ENCODE peak calls at places on chromosomes 7 and 10, in four cellular contexts. G, K, X and O are unnamed samples.

GRCh38 chr7:127937066-127937680 is 94.1 kb downstream of the LRRC4 start:
- DNase-seq in G (no peak), K (no peak), X (no peak), O (no peak)

GRCh38 chr7:82598958-82599357 is 155.4 kb upstream of the CACNA2D1 start:
- DNase-seq in G (no peak), K (no peak), X (no peak), O (no peak)

GRCh38 chr7:150962743-150963399 is 15.2 kb downstream of the KCNH2 start:
- DNase-seq in G (peak), K (peak), X (no peak), O (peak)

GRCh38 chr10:22346087-22346661 is 878 bp downstream of the SPAG6 start:
- DNase-seq in G (no peak), K (no peak), X (no peak), O (no peak)

GRCh38 chr7:106050743-106051110 is 61.4 kb downstream of the SYPL1 start:
- DNase-seq in G (no peak), K (no peak), X (no peak), O (no peak)

GRCh38 chr7:130397472-130397871 is 17.2 kb downstream of the CPA1 start:
- DNase-seq in G (no peak), K (no peak), X (no peak), O (no peak)

GRCh38 chr7:87059525-87060287 is at the start of gene ELAPOR2:
- DNase-seq in G (peak), K (peak), X (peak), O (peak)

GRCh38 chr10:104122273-104123107 is 519 bp downstream of the SFR1 start:
- DNase-seq in G (no peak), K (no peak), X (no peak), O (no peak)

GRCh38 chr10:22325272-22325947 is 4.5 kb downstream of the BMI1 start:
- DNase-seq in G (peak), K (peak), X (peak), O (peak)

GRCh38 chr7:82194011-82194410 is 249.6 kb downstream of the CACNA2D1 start:
- DNase-seq in G (no peak), K (no peak), X (no peak), O (no peak)

GRCh38 chr7:901388-902154 is 25.2 kb downstream of the GET4 start:
- DNase-seq in G (peak), K (peak), X (no peak), O (peak)

GRCh38 chr10:35626971-35627507 is 15.1 kb downstream of the FZD8 start:
- DNase-seq in G (no peak), K (no peak), X (no peak), O (no peak)

GRCh38 chr10:93995598-93996271 is 2.0 kb downstream of the PLCE1 start:
- DNase-seq in G (no peak), K (no peak), X (no peak), O (peak)

GRCh38 chr7:8305625-8306388 is 43.8 kb upstream of the ICA1 start:
- DNase-seq in G (no peak), K (no peak), X (no peak), O (no peak)

GRCh38 chr10:11539191-11539868 is 72.1 kb downstream of the USP6NL start:
- DNase-seq in G (no peak), K (no peak), X (no peak), O (no peak)

GRCh38 chr7:25954395-25954794 is 197.6 kb upstream of the NFE2L3 start:
- DNase-seq in G (no peak), K (no peak), X (no peak), O (no peak)

GRCh38 chr7:28408974-28409715 is 3.2 kb upstream of the CREB5 start:
- DNase-seq in G (peak), K (peak), X (peak), O (peak)
- TF ChIP-seq POLR2A in G (peak), K (no peak), X (no peak), O (no peak)

GRCh38 chr7:73718905-73719805 is at the start of gene STX1A:
- DNase-seq in G (peak), K (no peak), X (no peak), O (peak)
- TF ChIP-seq POLR2A in G (peak), K (peak), X (no peak), O (no peak)

GRCh38 chr10:43141421-43141820 is 3.2 kb downstream of the CSGALNACT2 start:
- DNase-seq in G (no peak), K (no peak), X (no peak), O (no peak)

GRCh38 chr10:43137701-43137970 is 609 bp upstream of the CSGALNACT2 start:
- DNase-seq in G (peak), K (peak), X (no peak), O (peak)

GRCh38 chr10:43138757-43139241 is 554 bp downstream of the CSGALNACT2 start:
- DNase-seq in G (no peak), K (peak), X (no peak), O (no peak)

GRCh38 chr10:43137971-43138756 is at the start of gene CSGALNACT2:
- DNase-seq in G (peak), K (peak), X (peak), O (peak)

GRCh38 chr10:43140414-43140813 is 2.2 kb downstream of the CSGALNACT2 start:
- DNase-seq in G (no peak), K (peak), X (no peak), O (no peak)
- TF ChIP-seq POLR2A in G (no peak), K (no peak), X (no peak), O (no peak)

DNA sequence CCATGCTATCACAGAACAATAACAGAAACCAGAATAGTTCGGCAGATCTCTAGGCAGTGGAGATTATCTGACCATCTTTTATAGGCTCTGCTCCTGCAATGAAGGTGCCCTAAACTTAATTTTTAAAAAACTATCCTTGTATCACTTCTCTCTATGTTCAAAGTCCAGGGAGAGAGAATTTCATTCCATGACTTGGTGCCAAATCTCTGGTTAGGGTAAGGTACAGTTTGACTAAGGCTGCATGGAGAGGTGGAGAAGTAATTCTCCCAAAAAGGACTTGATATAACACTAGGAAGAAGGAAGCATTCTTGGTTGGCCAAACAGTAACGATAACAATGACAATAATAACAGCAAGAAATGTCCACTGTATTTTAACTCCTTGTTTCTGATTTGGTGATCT is 40.0 kb downstream of the DNAJB9 start:
- DNase-seq in G (no peak), K (no peak), X (no peak), O (no peak)
- TF ChIP-seq POLR2A in G (no peak), K (no peak), X (no peak), O (no peak)

GRCh38 chr10:125034671-125035070 is 92.7 kb downstream of the ZRANB1 start:
- DNase-seq in G (no peak), K (no peak), X (no peak), O (no peak)
- TF ChIP-seq POLR2A in G (no peak), K (no peak), X (no peak), O (no peak)

GRCh38 chr10:68560916-68561691 is 967 bp downstream of the TET1 start:
- DNase-seq in G (peak), K (no peak), X (no peak), O (peak)

GRCh38 chr10:68561804-68562649 is 1.9 kb downstream of the TET1 start:
- DNase-seq in G (no peak), K (no peak), X (no peak), O (peak)

GRCh38 chr10:68559251-68559650 is 886 bp upstream of the TET1 start:
- DNase-seq in G (no peak), K (no peak), X (no peak), O (no peak)

GRCh38 chr10:68559872-68560200 is 301 bp upstream of the TET1 start:
- DNase-seq in G (peak), K (peak), X (no peak), O (no peak)

GRCh38 chr10:68560201-68560915 is at the start of gene TET1:
- DNase-seq in G (peak), K (peak), X (peak), O (peak)
- TF ChIP-seq POLR2A in G (no peak), K (peak), X (no peak), O (no peak)

DNA sequence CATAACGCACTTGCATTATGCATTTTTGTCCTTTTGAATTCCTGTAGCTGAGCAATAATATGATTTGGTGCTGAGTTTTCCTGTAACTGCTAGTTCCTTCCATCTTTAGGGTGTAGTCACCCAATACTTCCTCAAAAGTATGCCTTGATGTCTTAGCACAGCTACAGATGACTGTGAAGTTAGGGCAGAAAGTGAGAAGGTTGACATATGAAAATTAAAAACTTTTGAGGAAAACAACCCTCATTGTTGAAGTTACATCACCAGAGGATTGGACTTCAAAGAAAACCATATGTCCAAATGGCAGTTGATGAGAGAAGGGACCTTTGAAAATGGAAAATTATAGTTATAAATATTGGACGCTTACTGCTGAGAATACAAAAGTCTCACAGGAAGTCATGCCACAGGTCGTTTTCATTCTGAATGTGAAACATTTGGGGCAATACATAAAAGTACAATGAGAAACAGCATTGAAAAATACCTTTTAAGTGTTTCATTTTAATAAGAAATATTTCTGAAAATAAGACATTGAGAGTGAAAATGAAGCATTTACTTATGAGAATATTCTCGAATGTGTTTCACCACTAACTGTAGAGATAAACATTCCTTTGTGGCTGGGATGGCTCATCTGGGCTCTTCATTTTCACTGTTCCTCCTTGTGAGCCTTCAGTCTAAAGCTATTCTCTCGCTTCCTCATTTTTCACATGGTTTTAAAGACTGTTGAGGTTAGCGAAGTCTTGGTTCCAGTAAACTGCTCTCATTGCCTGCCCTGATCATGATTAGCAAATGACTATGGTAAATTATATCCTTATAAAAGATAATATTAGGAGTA is 61.4 kb upstream of the NME8 start:
- DNase-seq in G (no peak), K (no peak), X (no peak), O (no peak)
- TF ChIP-seq POLR2A in G (no peak), K (no peak), X (no peak), O (no peak)

GRCh38 chr7:27100601-27101187 is 1.8 kb downstream of the HOXA2 start:
- DNase-seq in G (no peak), K (no peak), X (no peak), O (no peak)
- TF ChIP-seq POLR2A in G (no peak), K (no peak), X (no peak), O (no peak)

GRCh38 chr10:87095241-87095945 is 387 bp downstream of the SHLD2 start:
- DNase-seq in G (peak), K (peak), X (peak), O (peak)
- TF ChIP-seq POLR2A in G (peak), K (peak), X (no peak), O (no peak)

GRCh38 chr10:132676193-132676891 is 109.6 kb downstream of the NKX6-2 start:
- DNase-seq in G (peak), K (no peak), X (peak), O (peak)
- TF ChIP-seq POLR2A in G (no peak), K (no peak), X (no peak), O (no peak)